ENCODE peak calls at places on chromosomes 2 and 18, in five cellular contexts. B is nephron progenitor cell, A is stomach, E is GM06990, X is A549. N is an unnamed sample.

GRCh38 chr18:985301-985700 is 80.6 kb downstream of the ADCYAP1 start:
- DNase-seq in B (peak), A (no peak), E (no peak), X (no peak), N (no peak)

GRCh38 chr2:4951368-4951767 is 740.8 kb upstream of the SOX11 start:
- DNase-seq in B (no peak), A (no peak), E (no peak), X (no peak), N (no peak)

GRCh38 chr2:128446866-128447537 is 128.3 kb upstream of the HS6ST1 start:
- DNase-seq in B (no peak), A (peak), E (no peak), X (no peak), N (peak)

GRCh38 chr2:159658887-159659437 is 42.6 kb upstream of the BAZ2B start:
- DNase-seq in B (no peak), A (no peak), E (no peak), X (no peak), N (no peak)

GRCh38 chr2:118133916-118134315 is 45.6 kb downstream of the INSIG2 start:
- DNase-seq in B (no peak), A (no peak), E (no peak), X (no peak), N (no peak)

GRCh38 chr2:83142934-83143333 is 1316.1 kb downstream of the SUCLG1 start:
- DNase-seq in B (no peak), A (no peak), E (no peak), X (no peak), N (no peak)

GRCh38 chr2:205766765-205767359 is 84.6 kb downstream of the NRP2 start:
- DNase-seq in B (peak), A (peak), E (no peak), X (peak), N (no peak)

GRCh38 chr2:105873721-105874120 is 129.0 kb downstream of the NCK2 start:
- DNase-seq in B (no peak), A (no peak), E (peak), X (peak), N (no peak)

GRCh38 chr2:66069937-66070716 is 364.8 kb upstream of the MEIS1 start:
- DNase-seq in B (no peak), A (no peak), E (no peak), X (no peak), N (no peak)

GRCh38 chr2:850429-850828 is 100.2 kb upstream of the SNTG2 start:
- DNase-seq in B (no peak), A (no peak), E (no peak), X (no peak), N (no peak)

GRCh38 chr2:114368705-114369104 is 73.7 kb upstream of the DPP10 start:
- DNase-seq in B (no peak), A (no peak), E (no peak), X (no peak), N (no peak)

GRCh38 chr2:38190542-38191218 is 114.7 kb upstream of the CYP1B1 start:
- DNase-seq in B (no peak), A (no peak), E (no peak), X (no peak), N (no peak)

GRCh38 chr18:79871481-79872091 is 73.8 kb downstream of the KCNG2 start:
- DNase-seq in B (no peak), A (no peak), E (no peak), X (no peak), N (no peak)

GRCh38 chr2:109021895-109022300 is 32.9 kb upstream of the EDAR start:
- DNase-seq in B (no peak), A (no peak), E (no peak), X (no peak), N (no peak)

GRCh38 chr2:46985512-46985911 is 69.9 kb upstream of the MCFD2 start:
- DNase-seq in B (no peak), A (no peak), E (no peak), X (no peak), N (no peak)

GRCh38 chr2:133765693-133766092 is 197.4 kb upstream of the NCKAP5 start:
- DNase-seq in B (no peak), A (no peak), E (no peak), X (no peak), N (no peak)

GRCh38 chr2:76157531-76157930 is 446.8 kb upstream of the GCFC2 start:
- DNase-seq in B (no peak), A (no peak), E (no peak), X (no peak), N (no peak)

GRCh38 chr2:238423561-238424312 is 3.0 kb upstream of the ASB1 start:
- DNase-seq in B (no peak), A (peak), E (no peak), X (no peak), N (no peak)

GRCh38 chr2:96554293-96555145 is 18.0 kb downstream of the ARID5A start:
- DNase-seq in B (peak), A (peak), E (peak), X (peak), N (no peak)

GRCh38 chr2:206863196-206863595 is 76.1 kb upstream of the CPO start:
- DNase-seq in B (no peak), A (no peak), E (no peak), X (no peak), N (no peak)

GRCh38 chr18:42183746-42184145 is 228.7 kb downstream of the PIK3C3 start:
- DNase-seq in B (no peak), A (no peak), E (no peak), X (peak), N (no peak)

GRCh38 chr2:86081724-86082123 is 24.0 kb downstream of the POLR1A start:
- DNase-seq in B (no peak), A (no peak), E (no peak), X (no peak), N (no peak)

GRCh38 chr2:39119732-39120520 is 925 bp downstream of the SOS1 start:
- DNase-seq in B (peak), A (peak), E (peak), X (peak), N (peak)

GRCh38 chr2:212991120-212991519 is 160.3 kb downstream of the IKZF2 start:
- DNase-seq in B (no peak), A (no peak), E (no peak), X (no peak), N (no peak)

GRCh38 chr2:212984129-212984528 is 167.3 kb downstream of the IKZF2 start:
- DNase-seq in B (no peak), A (no peak), E (no peak), X (no peak), N (no peak)

GRCh38 chr2:212990697-212991096 is 160.7 kb downstream of the IKZF2 start:
- DNase-seq in B (no peak), A (no peak), E (no peak), X (no peak), N (no peak)

DNA sequence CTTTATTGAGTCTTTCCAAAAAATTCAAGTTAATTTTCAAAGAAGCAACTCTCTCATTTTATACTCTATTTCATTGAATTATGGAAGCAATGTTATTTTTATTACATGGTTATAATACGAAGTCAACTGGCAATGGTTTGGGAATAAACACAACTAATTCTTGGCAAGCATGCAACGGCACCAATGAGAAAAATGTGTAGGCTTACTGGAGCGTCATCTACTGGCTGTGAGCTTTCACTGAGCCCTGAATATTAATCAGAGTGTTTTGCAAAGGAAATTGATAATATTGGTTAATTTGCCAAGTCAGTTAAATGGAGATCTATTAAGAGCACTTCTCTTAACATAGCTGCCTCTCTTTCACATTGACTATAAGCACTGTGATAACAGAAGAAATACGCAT is 163.9 kb downstream of the IKZF2 start:
- DNase-seq in B (no peak), A (no peak), E (no peak), X (no peak), N (no peak)
- TF ChIP-seq CTCF in B (no peak), A (no peak), E (no peak), X (no peak), N (no peak)

GRCh38 chr2:40440835-40441234 is 11.1 kb downstream of the SLC8A1 start:
- DNase-seq in B (no peak), A (no peak), E (no peak), X (no peak), N (no peak)
- TF ChIP-seq CTCF in B (no peak), A (no peak), E (no peak), X (no peak), N (no peak)

DNA sequence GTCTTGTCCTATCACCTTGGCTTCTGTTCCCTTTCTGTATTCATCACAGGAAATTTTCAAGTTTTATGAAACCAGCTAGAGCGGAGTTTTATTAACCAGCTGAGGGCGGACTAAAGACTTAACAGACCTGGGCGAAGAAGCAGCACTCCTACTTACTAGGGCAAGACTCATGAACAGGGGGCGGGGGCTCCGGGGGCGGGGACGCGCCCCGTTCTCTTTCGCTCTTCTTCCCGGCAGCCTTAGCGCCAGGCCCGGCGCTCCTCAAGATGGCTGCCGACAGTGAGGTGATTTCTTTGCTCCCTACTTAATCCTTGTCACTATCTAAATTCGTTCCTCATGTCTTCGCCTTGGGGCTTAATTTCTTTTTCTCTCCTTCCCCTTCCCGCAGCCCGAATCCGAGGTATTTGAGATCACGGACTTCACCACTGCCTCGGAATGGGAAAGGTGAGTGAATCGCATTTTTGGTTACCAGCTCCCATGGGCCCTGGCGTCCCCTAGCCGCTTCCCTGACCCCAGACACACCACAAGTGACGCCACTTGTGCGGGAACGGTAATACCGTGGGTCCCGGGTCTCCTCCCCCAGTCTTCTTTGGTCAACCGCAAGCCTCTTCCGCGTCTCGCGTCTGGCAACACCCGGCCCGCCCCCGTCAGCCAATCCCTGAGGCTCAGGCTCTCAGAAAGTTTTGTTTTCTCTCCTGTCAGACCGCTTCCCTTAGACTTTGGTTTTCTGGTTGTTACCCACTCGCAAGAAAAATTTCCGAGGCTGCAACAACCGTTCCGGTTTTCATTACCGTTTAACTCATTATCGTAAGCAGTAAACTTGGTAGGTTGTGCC is at the start of gene RAB3GAP1:
- DNase-seq in B (peak), A (peak), E (peak), X (peak), N (peak)
- TF ChIP-seq CTCF in B (no peak), A (no peak), E (no peak), X (no peak), N (no peak)

GRCh38 chr2:172012688-172013358 is 13.1 kb downstream of the METAP1D start:
- DNase-seq in B (peak), A (no peak), E (no peak), X (no peak), N (no peak)
- TF ChIP-seq CTCF in B (no peak), A (no peak), E (no peak), X (no peak), N (no peak)

GRCh38 chr18:62071071-62071470 is 115.8 kb downstream of the PIGN start:
- DNase-seq in B (no peak), A (no peak), E (no peak), X (no peak), N (no peak)
- TF ChIP-seq CTCF in B (no peak), A (no peak), E (no peak), X (no peak), N (no peak)